ENCODE peak calls at places on chromosomes 12 and 14, in eight cellular contexts. C, O, E, N, K, I, G and F are unnamed samples.
A peak's percentile ranks its signal among the peaks of the same experiment; 100 is the strongest.

GRCh38 chr12:107225626-107226025 is 132.3 kb upstream of the CRY1 start:
- DNase-seq in C (no peak), O (no peak), E (no peak), N (peak; percentile 54), K (no peak), I (no peak), G (peak; percentile 40), F (no peak)

GRCh38 chr14:90495357-90496276 is 98.8 kb downstream of the CALM1 start:
- DNase-seq in C (no peak), O (no peak), E (no peak), N (peak; percentile 64), K (no peak), I (peak; percentile 79), G (peak; percentile 45), F (peak; percentile 14)

GRCh38 chr12:87428701-87429277 is 600.4 kb downstream of the C12orf50 start:
- DNase-seq in C (no peak), O (no peak), E (no peak), N (peak; percentile 73), K (no peak), I (no peak), G (no peak), F (no peak)

GRCh38 chr14:25001096-25001982 is 48.6 kb downstream of the STXBP6 start:
- DNase-seq in C (no peak), O (no peak), E (no peak), N (no peak), K (no peak), I (peak; percentile 13), G (peak; percentile 82), F (no peak)

GRCh38 chr12:110916295-110916875 is 4.0 kb downstream of the MYL2 start:
- DNase-seq in C (no peak), O (no peak), E (no peak), N (no peak), K (no peak), I (peak; percentile 73), G (no peak), F (no peak)

GRCh38 chr12:108911915-108912314 is 32.0 kb downstream of the DAO start:
- DNase-seq in C (no peak), O (no peak), E (no peak), N (no peak), K (no peak), I (no peak), G (no peak), F (no peak)

GRCh38 chr14:59305231-59305630 is 116.8 kb downstream of the DAAM1 start:
- DNase-seq in C (no peak), O (no peak), E (no peak), N (peak; percentile 43), K (no peak), I (no peak), G (peak; percentile 86), F (no peak)

GRCh38 chr14:77175843-77176242 is 5.8 kb upstream of the TMEM63C start:
- DNase-seq in C (no peak), O (no peak), E (no peak), N (no peak), K (no peak), I (no peak), G (no peak), F (no peak)

GRCh38 chr14:96016761-96017160 is 22.4 kb upstream of the C14orf132 start:
- DNase-seq in C (no peak), O (no peak), E (no peak), N (peak; percentile 35), K (no peak), I (no peak), G (no peak), F (peak; percentile 19)

GRCh38 chr14:76644875-76645518 is 116.3 kb upstream of the VASH1 start:
- DNase-seq in C (no peak), O (no peak), E (peak; percentile 16), N (peak; percentile 17), K (peak; percentile 27), I (peak; percentile 77), G (peak; percentile 9), F (peak; percentile 76)

GRCh38 chr14:77284066-77284855 is 13.3 kb upstream of the NGB start:
- DNase-seq in C (no peak), O (no peak), E (no peak), N (no peak), K (no peak), I (no peak), G (no peak), F (no peak)

GRCh38 chr14:75432406-75432805 is 4.6 kb downstream of the JDP2 start:
- DNase-seq in C (no peak), O (no peak), E (no peak), N (no peak), K (no peak), I (no peak), G (no peak), F (no peak)

GRCh38 chr12:3530548-3530947 is 39.5 kb downstream of the PRMT8 start:
- DNase-seq in C (no peak), O (no peak), E (no peak), N (no peak), K (no peak), I (no peak), G (no peak), F (no peak)

GRCh38 chr12:125890366-125890905 is 825.2 kb downstream of the AACS start:
- DNase-seq in C (no peak), O (no peak), E (no peak), N (no peak), K (no peak), I (no peak), G (no peak), F (no peak)

GRCh38 chr12:128076188-128076587 is 190.8 kb upstream of the TMEM132C start:
- DNase-seq in C (no peak), O (no peak), E (no peak), N (peak; percentile 42), K (no peak), I (no peak), G (peak; percentile 92), F (no peak)

GRCh38 chr14:23362200-23362599 is 2.8 kb downstream of the EFS start:
- DNase-seq in C (no peak), O (no peak), E (no peak), N (no peak), K (no peak), I (no peak), G (peak; percentile 26), F (peak; percentile 84)

GRCh38 chr14:104865069-104865630 is at the start of gene CEP170B:
- DNase-seq in C (no peak), O (no peak), E (no peak), N (peak; percentile 45), K (no peak), I (peak; percentile 44), G (peak; percentile 52), F (peak; percentile 28)

GRCh38 chr12:69042970-69043369 is 110.0 kb upstream of the CPM start:
- DNase-seq in C (no peak), O (no peak), E (no peak), N (no peak), K (no peak), I (no peak), G (no peak), F (no peak)

GRCh38 chr14:90773196-90773486 is 43.1 kb downstream of the TTC7B start:
- DNase-seq in C (no peak), O (no peak), E (no peak), N (no peak), K (no peak), I (no peak), G (no peak), F (no peak)